ENCODE peak calls at places on chromosome 14, in six cellular contexts. One of them, this sample, is unnamed.
A peak's percentile ranks its signal among the peaks of the same experiment; 100 is the strongest.

GRCh38 chr14:89040080-89040437 is 215.6 kb downstream of the TTC8 start:
- DNase-seq in heart right ventricle: no peak
- DNase-seq in HCT116: no peak
- DNase-seq in cardiac muscle cell: no peak
- DNase-seq in mesendoderm: no peak
- DNase-seq in CD8-positive, alpha-beta memory T cell: no peak
- DNase-seq in this sample: no peak

GRCh38 chr14:90491868-90492560 is 95.2 kb downstream of the CALM1 start:
- DNase-seq in cardiac muscle cell: peak; percentile 16
- DNase-seq in CD8-positive, alpha-beta memory T cell: no peak
- DNase-seq in mesendoderm: no peak
- DNase-seq in heart right ventricle: no peak
- DNase-seq in HCT116: no peak
- DNase-seq in this sample: peak; percentile 32

GRCh38 chr14:93977790-93978581 is 1.6 kb upstream of the ASB2 start:
- DNase-seq in mesendoderm: no peak
- DNase-seq in CD8-positive, alpha-beta memory T cell: peak; percentile 89
- DNase-seq in cardiac muscle cell: no peak
- DNase-seq in heart right ventricle: no peak
- DNase-seq in HCT116: no peak
- DNase-seq in this sample: no peak

GRCh38 chr14:21711360-21711961 is 37.8 kb upstream of the OR4E1 start:
- DNase-seq in cardiac muscle cell: peak; percentile 69
- DNase-seq in heart right ventricle: no peak
- DNase-seq in mesendoderm: peak; percentile 46
- DNase-seq in HCT116: peak; percentile 26
- DNase-seq in CD8-positive, alpha-beta memory T cell: no peak
- DNase-seq in this sample: peak; percentile 26

GRCh38 chr14:24432259-24433131 is 2.7 kb downstream of the KHNYN start:
- DNase-seq in HCT116: no peak
- DNase-seq in CD8-positive, alpha-beta memory T cell: peak; percentile 48
- DNase-seq in heart right ventricle: no peak
- DNase-seq in mesendoderm: no peak
- DNase-seq in cardiac muscle cell: no peak
- DNase-seq in this sample: no peak

GRCh38 chr14:50122291-50122690 is 5.9 kb upstream of the VCPKMT start:
- DNase-seq in cardiac muscle cell: no peak
- DNase-seq in HCT116: no peak
- DNase-seq in heart right ventricle: no peak
- DNase-seq in CD8-positive, alpha-beta memory T cell: no peak
- DNase-seq in mesendoderm: no peak
- DNase-seq in this sample: no peak

GRCh38 chr14:104450811-104451401 is 128.7 kb upstream of the C14orf180 start:
- DNase-seq in HCT116: no peak
- DNase-seq in heart right ventricle: no peak
- DNase-seq in cardiac muscle cell: no peak
- DNase-seq in mesendoderm: no peak
- DNase-seq in CD8-positive, alpha-beta memory T cell: peak; percentile 43
- DNase-seq in this sample: no peak

GRCh38 chr14:50320279-50320678 is 8.2 kb downstream of the DMAC2L start:
- DNase-seq in HCT116: no peak
- DNase-seq in mesendoderm: no peak
- DNase-seq in cardiac muscle cell: peak; percentile 49
- DNase-seq in heart right ventricle: no peak
- DNase-seq in CD8-positive, alpha-beta memory T cell: no peak
- DNase-seq in this sample: no peak

GRCh38 chr14:29390046-29390841 is 537.4 kb downstream of the PRKD1 start:
- DNase-seq in cardiac muscle cell: peak; percentile 2
- DNase-seq in heart right ventricle: no peak
- DNase-seq in HCT116: no peak
- DNase-seq in CD8-positive, alpha-beta memory T cell: no peak
- DNase-seq in mesendoderm: peak; percentile 33
- DNase-seq in this sample: no peak

GRCh38 chr14:64159588-64159987 is 134.6 kb downstream of the ESR2 start:
- DNase-seq in heart right ventricle: no peak
- DNase-seq in cardiac muscle cell: no peak
- DNase-seq in mesendoderm: peak; percentile 16
- DNase-seq in CD8-positive, alpha-beta memory T cell: no peak
- DNase-seq in HCT116: no peak
- DNase-seq in this sample: peak; percentile 14

GRCh38 chr14:22448035-22448904 is 140.8 kb downstream of the DAD1 start:
- DNase-seq in heart right ventricle: no peak
- DNase-seq in mesendoderm: no peak
- DNase-seq in CD8-positive, alpha-beta memory T cell: no peak
- DNase-seq in cardiac muscle cell: no peak
- DNase-seq in HCT116: no peak
- DNase-seq in this sample: no peak

GRCh38 chr14:20421267-20421666 is 8.0 kb upstream of the TEP1 start:
- DNase-seq in cardiac muscle cell: no peak
- DNase-seq in heart right ventricle: no peak
- DNase-seq in HCT116: no peak
- DNase-seq in CD8-positive, alpha-beta memory T cell: no peak
- DNase-seq in mesendoderm: no peak
- DNase-seq in this sample: no peak

GRCh38 chr14:105136401-105137322 is 31.9 kb downstream of the JAG2 start:
- DNase-seq in CD8-positive, alpha-beta memory T cell: no peak
- DNase-seq in heart right ventricle: no peak
- DNase-seq in cardiac muscle cell: no peak
- DNase-seq in HCT116: no peak
- DNase-seq in mesendoderm: no peak
- DNase-seq in this sample: peak; percentile 66

GRCh38 chr14:20468773-20469241 is 399 bp upstream of the PNP start:
- DNase-seq in cardiac muscle cell: no peak
- DNase-seq in mesendoderm: no peak
- DNase-seq in HCT116: no peak
- DNase-seq in heart right ventricle: no peak
- DNase-seq in CD8-positive, alpha-beta memory T cell: no peak
- DNase-seq in this sample: no peak

GRCh38 chr14:74507796-74508195 is 14.2 kb downstream of the ISCA2 start:
- DNase-seq in HCT116: no peak
- DNase-seq in heart right ventricle: no peak
- DNase-seq in mesendoderm: no peak
- DNase-seq in cardiac muscle cell: no peak
- DNase-seq in CD8-positive, alpha-beta memory T cell: no peak
- DNase-seq in this sample: no peak

GRCh38 chr14:68450391-68451120 is 342.3 kb downstream of the ZFP36L1 start:
- DNase-seq in HCT116: no peak
- DNase-seq in mesendoderm: no peak
- DNase-seq in heart right ventricle: no peak
- DNase-seq in cardiac muscle cell: no peak
- DNase-seq in CD8-positive, alpha-beta memory T cell: no peak
- DNase-seq in this sample: no peak

GRCh38 chr14:46490150-46490769 is 161.3 kb downstream of the RPL10L start:
- DNase-seq in mesendoderm: peak; percentile 71
- DNase-seq in CD8-positive, alpha-beta memory T cell: no peak
- DNase-seq in cardiac muscle cell: peak; percentile 1
- DNase-seq in heart right ventricle: no peak
- DNase-seq in HCT116: peak; percentile 12
- DNase-seq in this sample: peak; percentile 7

GRCh38 chr14:20422886-20423285 is 9.6 kb upstream of the TEP1 start:
- DNase-seq in cardiac muscle cell: no peak
- DNase-seq in heart right ventricle: no peak
- DNase-seq in HCT116: no peak
- DNase-seq in mesendoderm: no peak
- DNase-seq in CD8-positive, alpha-beta memory T cell: no peak
- DNase-seq in this sample: no peak

GRCh38 chr14:95397325-95397724 is 77.6 kb upstream of the CLMN start:
- DNase-seq in heart right ventricle: no peak
- DNase-seq in CD8-positive, alpha-beta memory T cell: no peak
- DNase-seq in cardiac muscle cell: no peak
- DNase-seq in mesendoderm: no peak
- DNase-seq in HCT116: no peak
- DNase-seq in this sample: no peak

GRCh38 chr14:89243286-89243685 is 173.7 kb downstream of the FOXN3 start:
- DNase-seq in HCT116: no peak
- DNase-seq in mesendoderm: no peak
- DNase-seq in cardiac muscle cell: no peak
- DNase-seq in heart right ventricle: no peak
- DNase-seq in CD8-positive, alpha-beta memory T cell: no peak
- DNase-seq in this sample: no peak

GRCh38 chr14:31949709-31950108 is 127.4 kb upstream of the ARHGAP5 start:
- DNase-seq in heart right ventricle: no peak
- DNase-seq in HCT116: no peak
- DNase-seq in cardiac muscle cell: no peak
- DNase-seq in CD8-positive, alpha-beta memory T cell: no peak
- DNase-seq in mesendoderm: no peak
- DNase-seq in this sample: no peak

GRCh38 chr14:69574266-69574953 is at the start of gene CCDC177:
- DNase-seq in CD8-positive, alpha-beta memory T cell: peak; percentile 74
- DNase-seq in heart right ventricle: no peak
- DNase-seq in cardiac muscle cell: peak; percentile 67
- DNase-seq in mesendoderm: peak; percentile 75
- DNase-seq in HCT116: peak; percentile 21
- DNase-seq in this sample: peak; percentile 91

GRCh38 chr14:21308479-21309237 is 28.8 kb downstream of the RPGRIP1 start:
- DNase-seq in cardiac muscle cell: peak; percentile 93
- DNase-seq in CD8-positive, alpha-beta memory T cell: peak; percentile 83
- DNase-seq in mesendoderm: peak; percentile 99
- DNase-seq in heart right ventricle: peak; percentile 71
- DNase-seq in HCT116: peak; percentile 55
- DNase-seq in this sample: peak; percentile 80

GRCh38 chr14:66746316-66747006 is 238.5 kb downstream of the GPHN start:
- DNase-seq in HCT116: peak; percentile 57
- DNase-seq in CD8-positive, alpha-beta memory T cell: no peak
- DNase-seq in heart right ventricle: peak; percentile 6
- DNase-seq in cardiac muscle cell: peak; percentile 75
- DNase-seq in mesendoderm: peak; percentile 54
- DNase-seq in this sample: peak; percentile 28

GRCh38 chr14:105491366-105492006 is 440 bp downstream of the TEDC1 start:
- DNase-seq in CD8-positive, alpha-beta memory T cell: peak; percentile 90
- DNase-seq in HCT116: peak; percentile 68
- DNase-seq in heart right ventricle: peak; percentile 71
- DNase-seq in cardiac muscle cell: peak; percentile 32
- DNase-seq in mesendoderm: peak; percentile 71
- DNase-seq in this sample: peak; percentile 98

GRCh38 chr14:65434216-65434850 is 21.8 kb downstream of the FUT8 start:
- DNase-seq in HCT116: no peak
- DNase-seq in CD8-positive, alpha-beta memory T cell: no peak
- DNase-seq in mesendoderm: peak; percentile 90
- DNase-seq in heart right ventricle: no peak
- DNase-seq in cardiac muscle cell: peak; percentile 24
- DNase-seq in this sample: peak; percentile 13

GRCh38 chr14:22689186-22689585 is 45.0 kb upstream of the OR6J1 start:
- DNase-seq in heart right ventricle: no peak
- DNase-seq in CD8-positive, alpha-beta memory T cell: no peak
- DNase-seq in cardiac muscle cell: peak; percentile 90
- DNase-seq in HCT116: peak; percentile 89
- DNase-seq in mesendoderm: peak; percentile 40
- DNase-seq in this sample: no peak

GRCh38 chr14:59897757-59898383 is 22.1 kb upstream of the LRRC9 start:
- DNase-seq in mesendoderm: peak; percentile 55
- DNase-seq in CD8-positive, alpha-beta memory T cell: no peak
- DNase-seq in HCT116: peak; percentile 10
- DNase-seq in cardiac muscle cell: peak; percentile 47
- DNase-seq in heart right ventricle: no peak
- DNase-seq in this sample: no peak

GRCh38 chr14:102928412-102929348 is 6.2 kb downstream of the AMN start:
- DNase-seq in CD8-positive, alpha-beta memory T cell: peak; percentile 89
- DNase-seq in HCT116: peak; percentile 52
- DNase-seq in cardiac muscle cell: peak; percentile 73
- DNase-seq in heart right ventricle: peak; percentile 43
- DNase-seq in mesendoderm: peak; percentile 83
- DNase-seq in this sample: peak; percentile 98
- H3K4me3 ChIP-seq in CD8-positive, alpha-beta memory T cell: peak overlapping the region; percentile 45
- H3K4me3 ChIP-seq in HCT116: peak overlapping the region; percentile 64
- H3K4me3 ChIP-seq in cardiac muscle cell: peak overlapping the region; percentile 26
- H3K4me3 ChIP-seq in heart right ventricle: peak overlapping the region; percentile 43
- H3K4me3 ChIP-seq in mesendoderm: peak overlapping the region; percentile 72
- H3K4me3 ChIP-seq in this sample: peak overlapping the region; percentile 76

GRCh38 chr14:33120341-33120740 is 181.7 kb downstream of the NPAS3 start:
- DNase-seq in mesendoderm: no peak
- DNase-seq in cardiac muscle cell: no peak
- DNase-seq in HCT116: no peak
- DNase-seq in heart right ventricle: no peak
- DNase-seq in CD8-positive, alpha-beta memory T cell: no peak
- DNase-seq in this sample: no peak

GRCh38 chr14:33120966-33121365 is 182.3 kb downstream of the NPAS3 start:
- DNase-seq in cardiac muscle cell: no peak
- DNase-seq in mesendoderm: no peak
- DNase-seq in heart right ventricle: no peak
- DNase-seq in HCT116: no peak
- DNase-seq in CD8-positive, alpha-beta memory T cell: no peak
- DNase-seq in this sample: no peak

GRCh38 chr14:33114331-33114730 is 175.7 kb downstream of the NPAS3 start:
- DNase-seq in HCT116: no peak
- DNase-seq in CD8-positive, alpha-beta memory T cell: no peak
- DNase-seq in mesendoderm: no peak
- DNase-seq in heart right ventricle: no peak
- DNase-seq in cardiac muscle cell: no peak
- DNase-seq in this sample: no peak

GRCh38 chr14:33123281-33123680 is 184.6 kb downstream of the NPAS3 start:
- DNase-seq in CD8-positive, alpha-beta memory T cell: no peak
- DNase-seq in cardiac muscle cell: no peak
- DNase-seq in heart right ventricle: no peak
- DNase-seq in HCT116: no peak
- DNase-seq in mesendoderm: no peak
- DNase-seq in this sample: no peak

GRCh38 chr14:33118653-33119052 is 180.0 kb downstream of the NPAS3 start:
- DNase-seq in mesendoderm: no peak
- DNase-seq in heart right ventricle: no peak
- DNase-seq in HCT116: no peak
- DNase-seq in cardiac muscle cell: no peak
- DNase-seq in CD8-positive, alpha-beta memory T cell: no peak
- DNase-seq in this sample: no peak
- H3K27me3 ChIP-seq in mesendoderm: no peaks in the 10 kb centered on the region
- H3K27me3 ChIP-seq in heart right ventricle: no peaks in the 10 kb centered on the region
- H3K27me3 ChIP-seq in HCT116: no peaks in the 10 kb centered on the region
- H3K27me3 ChIP-seq in cardiac muscle cell: no peaks in the 10 kb centered on the region
- H3K27me3 ChIP-seq in CD8-positive, alpha-beta memory T cell: no peaks in the 10 kb centered on the region
- H3K27me3 ChIP-seq in this sample: no peaks in the 10 kb centered on the region

DNA sequence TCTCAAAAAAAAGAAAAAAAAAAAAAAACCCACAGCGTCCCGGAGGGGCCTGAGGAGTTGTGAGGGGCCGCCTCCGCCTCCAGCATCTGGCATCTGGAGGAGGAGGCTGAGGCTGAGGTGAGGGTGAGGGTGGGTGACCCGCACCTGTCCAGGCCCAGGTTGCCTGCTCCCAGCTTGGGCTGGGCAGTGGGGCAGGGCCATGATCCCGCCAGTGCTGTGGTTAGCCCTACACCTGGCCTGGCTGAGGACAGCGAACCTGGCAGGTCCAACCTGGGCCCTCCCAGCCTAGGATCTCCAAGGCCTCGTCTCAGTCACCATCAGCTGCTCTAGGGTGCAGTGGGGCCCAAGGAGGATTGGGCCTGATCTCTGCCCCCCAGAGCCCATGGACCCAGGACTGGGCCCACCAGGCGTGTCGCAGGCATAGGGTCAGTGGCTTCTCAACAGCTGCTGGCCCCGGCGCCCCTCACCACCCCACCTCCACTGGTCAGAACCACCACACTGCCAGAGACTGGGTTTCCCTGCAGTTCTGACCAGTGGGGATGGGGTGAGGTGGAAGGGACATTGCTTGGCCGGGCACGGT is 36.3 kb upstream of the RCOR1 start:
- DNase-seq in HCT116: no peak
- DNase-seq in mesendoderm: no peak
- DNase-seq in CD8-positive, alpha-beta memory T cell: no peak
- DNase-seq in cardiac muscle cell: no peak
- DNase-seq in heart right ventricle: no peak
- DNase-seq in this sample: peak; percentile 52
- H3K4me3 ChIP-seq in HCT116: no peak overlapping the region
- H3K4me3 ChIP-seq in mesendoderm: no peak overlapping the region
- H3K4me3 ChIP-seq in CD8-positive, alpha-beta memory T cell: no peak overlapping the region
- H3K4me3 ChIP-seq in cardiac muscle cell: no peak overlapping the region
- H3K4me3 ChIP-seq in heart right ventricle: no peak overlapping the region
- H3K4me3 ChIP-seq in this sample: no peak overlapping the region

GRCh38 chr14:38208825-38209562 is 1.3 kb downstream of the SSTR1 start:
- DNase-seq in cardiac muscle cell: peak; percentile 68
- DNase-seq in HCT116: no peak
- DNase-seq in CD8-positive, alpha-beta memory T cell: no peak
- DNase-seq in mesendoderm: no peak
- DNase-seq in heart right ventricle: peak; percentile 6
- DNase-seq in this sample: peak; percentile 82
- H3K27me3 ChIP-seq in cardiac muscle cell: peaks cover 95% of the 10 kb centered on the region
- H3K27me3 ChIP-seq in HCT116: no peaks in the 10 kb centered on the region
- H3K27me3 ChIP-seq in CD8-positive, alpha-beta memory T cell: peaks cover 21% of the 10 kb centered on the region
- H3K27me3 ChIP-seq in mesendoderm: peaks cover 33% of the 10 kb centered on the region
- H3K27me3 ChIP-seq in heart right ventricle: peaks cover 60% of the 10 kb centered on the region
- H3K27me3 ChIP-seq in this sample: peaks cover 76% of the 10 kb centered on the region

This sample was measured in H7.